ENCODE peak calls at places on chromosomes 1 and 21, in four cellular contexts. One of them, this sample, is unnamed. For H3K27me3, the result is how much of the 10 kb centered on the place peaks cover.

GRCh38 chr1:65360654-65361053 is 51.3 kb downstream of the DNAJC6 start:
- DNase-seq in psoas muscle: no peak
- DNase-seq in dorsolateral prefrontal cortex: no peak
- DNase-seq in Panc1: no peak
- DNase-seq in this sample: no peak

GRCh38 chr1:226659641-226660040 is 79.4 kb downstream of the ITPKB start:
- DNase-seq in dorsolateral prefrontal cortex: no peak
- DNase-seq in psoas muscle: no peak
- DNase-seq in Panc1: no peak
- DNase-seq in this sample: no peak

GRCh38 chr1:69523032-69523431 is 44.7 kb upstream of the LRRC7 start:
- DNase-seq in dorsolateral prefrontal cortex: no peak
- DNase-seq in Panc1: no peak
- DNase-seq in psoas muscle: no peak
- DNase-seq in this sample: no peak

GRCh38 chr1:202806845-202807366 is 1.3 kb downstream of the KDM5B start:
- DNase-seq in dorsolateral prefrontal cortex: peak
- DNase-seq in psoas muscle: no peak
- DNase-seq in Panc1: no peak
- DNase-seq in this sample: peak

GRCh38 chr1:73914994-73915393 is 283.0 kb downstream of the LRRIQ3 start:
- DNase-seq in dorsolateral prefrontal cortex: no peak
- DNase-seq in psoas muscle: no peak
- DNase-seq in Panc1: no peak
- DNase-seq in this sample: no peak

GRCh38 chr1:248730507-248731335 is 24.8 kb downstream of the LYPD8 start:
- DNase-seq in dorsolateral prefrontal cortex: no peak
- DNase-seq in psoas muscle: no peak
- DNase-seq in Panc1: no peak
- DNase-seq in this sample: no peak

GRCh38 chr1:77888429-77889239 is at the start of gene NEXN:
- DNase-seq in psoas muscle: peak
- DNase-seq in dorsolateral prefrontal cortex: peak
- DNase-seq in Panc1: no peak
- DNase-seq in this sample: peak

GRCh38 chr1:79089946-79090345 is 83.4 kb upstream of the ADGRL4 start:
- DNase-seq in Panc1: no peak
- DNase-seq in dorsolateral prefrontal cortex: no peak
- DNase-seq in psoas muscle: no peak
- DNase-seq in this sample: no peak

GRCh38 chr1:237287876-237288517 is 246.0 kb downstream of the RYR2 start:
- DNase-seq in psoas muscle: no peak
- DNase-seq in dorsolateral prefrontal cortex: no peak
- DNase-seq in Panc1: no peak
- DNase-seq in this sample: no peak

GRCh38 chr1:68375919-68376318 is 73.8 kb downstream of the RPE65 start:
- DNase-seq in dorsolateral prefrontal cortex: no peak
- DNase-seq in psoas muscle: no peak
- DNase-seq in Panc1: no peak
- DNase-seq in this sample: no peak

GRCh38 chr1:82125866-82126265 is 325.1 kb downstream of the ADGRL2 start:
- DNase-seq in dorsolateral prefrontal cortex: no peak
- DNase-seq in Panc1: no peak
- DNase-seq in psoas muscle: no peak
- DNase-seq in this sample: no peak

GRCh38 chr1:54001620-54002019 is 16.4 kb downstream of the LDLRAD1 start:
- DNase-seq in psoas muscle: no peak
- DNase-seq in Panc1: no peak
- DNase-seq in dorsolateral prefrontal cortex: no peak
- DNase-seq in this sample: no peak

GRCh38 chr1:152189657-152190442 is 30.8 kb upstream of the RPTN start:
- DNase-seq in psoas muscle: peak
- DNase-seq in Panc1: peak
- DNase-seq in dorsolateral prefrontal cortex: peak
- DNase-seq in this sample: peak
- H3K4me3 ChIP-seq in psoas muscle: peak
- H3K4me3 ChIP-seq in Panc1: peak
- H3K4me3 ChIP-seq in dorsolateral prefrontal cortex: peak
- H3K4me3 ChIP-seq in this sample: no peak

GRCh38 chr1:119569095-119569494 is 62.1 kb downstream of the HSD3B1 start:
- DNase-seq in Panc1: no peak
- DNase-seq in psoas muscle: no peak
- DNase-seq in dorsolateral prefrontal cortex: no peak
- DNase-seq in this sample: no peak

GRCh38 chr1:119565131-119565772 is 58.2 kb downstream of the HSD3B1 start:
- DNase-seq in psoas muscle: no peak
- DNase-seq in dorsolateral prefrontal cortex: no peak
- DNase-seq in Panc1: no peak
- DNase-seq in this sample: no peak

GRCh38 chr1:119564548-119564947 is 57.5 kb downstream of the HSD3B1 start:
- DNase-seq in psoas muscle: no peak
- DNase-seq in dorsolateral prefrontal cortex: no peak
- DNase-seq in Panc1: no peak
- DNase-seq in this sample: no peak
- H3K27ac ChIP-seq in psoas muscle: no peak
- H3K27ac ChIP-seq in dorsolateral prefrontal cortex: no peak
- H3K27ac ChIP-seq in Panc1: no peak
- H3K27ac ChIP-seq in this sample: no peak

GRCh38 chr1:22326372-22326915 is 125.2 kb upstream of the ZBTB40 start:
- DNase-seq in Panc1: no peak
- DNase-seq in dorsolateral prefrontal cortex: no peak
- DNase-seq in psoas muscle: no peak
- DNase-seq in this sample: no peak

GRCh38 chr1:22325531-22326371 is 125.9 kb upstream of the ZBTB40 start:
- DNase-seq in dorsolateral prefrontal cortex: no peak
- DNase-seq in psoas muscle: no peak
- DNase-seq in Panc1: no peak
- DNase-seq in this sample: peak

GRCh38 chr1:22328331-22329170 is 123.1 kb upstream of the ZBTB40 start:
- DNase-seq in psoas muscle: no peak
- DNase-seq in Panc1: no peak
- DNase-seq in dorsolateral prefrontal cortex: peak
- DNase-seq in this sample: no peak

GRCh38 chr1:22326931-22327330 is 124.7 kb upstream of the ZBTB40 start:
- DNase-seq in psoas muscle: no peak
- DNase-seq in Panc1: no peak
- DNase-seq in dorsolateral prefrontal cortex: no peak
- DNase-seq in this sample: no peak

GRCh38 chr1:22327411-22327810 is 124.2 kb upstream of the ZBTB40 start:
- DNase-seq in dorsolateral prefrontal cortex: peak
- DNase-seq in psoas muscle: no peak
- DNase-seq in Panc1: no peak
- DNase-seq in this sample: no peak
- H3K27me3 ChIP-seq in dorsolateral prefrontal cortex: under half
- H3K27me3 ChIP-seq in psoas muscle: under half
- H3K27me3 ChIP-seq in Panc1: under half
- H3K27me3 ChIP-seq in this sample: under half

DNA sequence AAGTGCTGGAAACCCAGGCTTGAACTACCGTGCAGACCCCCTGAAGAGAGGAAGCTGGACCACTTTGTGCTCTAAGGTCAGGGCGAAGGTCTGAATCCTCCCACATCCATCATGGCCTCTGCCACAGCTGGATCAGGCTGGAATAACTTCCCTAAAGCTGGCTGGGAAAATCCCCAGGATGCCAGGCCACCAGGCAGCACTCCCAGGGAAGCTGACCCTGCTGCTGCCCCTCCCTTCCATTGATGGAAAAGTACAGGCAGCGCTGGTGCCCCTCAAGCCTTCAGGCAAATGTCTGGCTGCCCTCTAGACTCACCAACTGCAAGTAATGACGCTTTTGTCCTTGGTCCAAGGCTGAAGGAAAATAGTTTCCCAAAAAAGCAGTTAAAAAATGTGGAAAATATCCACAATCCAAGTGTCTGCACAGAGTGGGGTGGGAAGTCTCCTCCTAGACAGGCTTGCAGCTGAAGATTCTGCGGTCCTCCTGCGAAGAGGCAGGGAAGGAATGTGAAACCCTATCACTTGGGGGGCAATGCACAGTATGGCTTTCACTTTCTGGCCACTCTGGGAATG is 39.9 kb upstream of the TSPAN2 start:
- DNase-seq in dorsolateral prefrontal cortex: no peak
- DNase-seq in Panc1: no peak
- DNase-seq in psoas muscle: no peak
- DNase-seq in this sample: no peak
- H3K4me3 ChIP-seq in dorsolateral prefrontal cortex: no peak
- H3K4me3 ChIP-seq in Panc1: no peak
- H3K4me3 ChIP-seq in psoas muscle: no peak
- H3K4me3 ChIP-seq in this sample: no peak

DNA sequence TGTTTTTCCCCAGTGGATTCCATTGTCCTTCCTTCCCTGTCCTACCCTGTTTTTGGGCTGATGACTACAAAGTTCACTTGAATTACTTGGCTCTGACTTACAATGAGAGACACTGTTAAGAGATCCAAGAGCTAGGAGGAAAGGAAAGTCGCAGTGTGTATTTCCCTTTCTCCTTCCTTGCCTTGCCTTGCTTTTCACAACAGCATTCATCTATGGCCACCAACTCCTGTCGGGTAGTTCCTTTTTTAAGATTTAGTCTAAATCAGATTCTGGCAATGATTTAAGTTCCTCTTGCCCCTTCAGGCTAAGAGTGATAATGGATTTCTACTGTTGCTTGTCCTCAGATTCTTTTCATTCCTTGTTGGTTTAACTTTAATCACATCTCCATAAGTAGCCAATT is 91.9 kb downstream of the GTF2B start:
- DNase-seq in psoas muscle: no peak
- DNase-seq in dorsolateral prefrontal cortex: no peak
- DNase-seq in Panc1: no peak
- DNase-seq in this sample: no peak
- H3K27ac ChIP-seq in psoas muscle: no peak
- H3K27ac ChIP-seq in dorsolateral prefrontal cortex: no peak
- H3K27ac ChIP-seq in Panc1: no peak
- H3K27ac ChIP-seq in this sample: no peak

GRCh38 chr21:15170614-15171013 is 105.8 kb upstream of the NRIP1 start:
- DNase-seq in psoas muscle: no peak
- DNase-seq in Panc1: no peak
- DNase-seq in dorsolateral prefrontal cortex: no peak
- DNase-seq in this sample: no peak

GRCh38 chr21:15172963-15173362 is 108.2 kb upstream of the NRIP1 start:
- DNase-seq in psoas muscle: no peak
- DNase-seq in dorsolateral prefrontal cortex: no peak
- DNase-seq in Panc1: no peak
- DNase-seq in this sample: no peak

GRCh38 chr21:15171546-15171945 is 106.7 kb upstream of the NRIP1 start:
- DNase-seq in psoas muscle: no peak
- DNase-seq in dorsolateral prefrontal cortex: no peak
- DNase-seq in Panc1: no peak
- DNase-seq in this sample: no peak

GRCh38 chr21:15174923-15175322 is 110.1 kb upstream of the NRIP1 start:
- DNase-seq in dorsolateral prefrontal cortex: no peak
- DNase-seq in Panc1: no peak
- DNase-seq in psoas muscle: no peak
- DNase-seq in this sample: no peak
- H3K27me3 ChIP-seq in dorsolateral prefrontal cortex: under half
- H3K27me3 ChIP-seq in Panc1: under half
- H3K27me3 ChIP-seq in psoas muscle: under half
- H3K27me3 ChIP-seq in this sample: under half

DNA sequence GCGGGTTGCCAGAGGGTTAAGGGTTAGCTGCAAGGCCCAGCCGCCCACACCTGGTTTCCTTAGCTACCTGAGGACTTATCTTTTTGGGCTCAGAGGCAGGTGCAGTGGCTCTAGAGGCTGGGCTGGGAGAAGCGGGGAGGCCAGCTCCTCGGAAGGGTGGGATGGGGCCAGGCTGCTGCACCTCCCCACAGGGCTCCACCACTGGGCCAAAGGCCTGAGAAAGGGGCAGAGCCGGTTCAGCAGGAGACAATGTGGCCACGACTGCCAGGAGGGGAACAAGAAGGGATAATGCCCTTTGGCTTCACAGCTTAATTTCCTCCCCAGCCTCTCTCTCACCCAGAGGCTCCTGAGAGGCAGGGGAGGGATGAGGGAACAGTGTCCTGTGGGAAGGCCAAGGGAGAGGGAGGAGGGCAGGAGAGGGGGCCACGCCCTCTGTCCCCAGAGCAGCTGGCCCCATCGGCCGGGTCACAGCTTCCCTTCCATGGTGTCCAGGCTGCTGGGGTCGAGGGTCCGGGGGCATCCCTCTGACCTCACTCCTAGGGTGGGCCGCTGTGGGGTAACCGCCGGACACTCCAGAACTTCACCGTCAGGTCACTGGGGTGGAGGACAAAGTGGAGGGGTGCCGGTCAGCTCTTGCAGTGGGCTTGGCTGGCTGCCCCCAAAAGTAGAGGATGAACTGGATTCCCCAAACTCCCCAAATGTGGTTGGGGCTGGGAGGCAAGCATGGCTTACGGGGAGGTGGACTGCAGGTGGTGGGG is 50.4 kb downstream of the KIF21B start:
- DNase-seq in dorsolateral prefrontal cortex: no peak
- DNase-seq in psoas muscle: no peak
- DNase-seq in Panc1: no peak
- DNase-seq in this sample: no peak
- H3K4me3 ChIP-seq in dorsolateral prefrontal cortex: no peak
- H3K4me3 ChIP-seq in psoas muscle: no peak
- H3K4me3 ChIP-seq in Panc1: no peak
- H3K4me3 ChIP-seq in this sample: no peak